ENCODE peak calls at places on chromosomes 13 and 19, in seven cellular contexts. E is stomach, F is sigmoid colon, U is K562, A is suprapubic skin, S is GM12892, Q is HL-60. B is an unnamed sample.

GRCh38 chr13:100722517-100722916 is 47.9 kb upstream of the TMTC4 start:
- DNase-seq in E (no peak), F (no peak), U (no peak), A (no peak), S (no peak), Q (no peak), B (no peak)

GRCh38 chr13:45607931-45608330 is 7.6 kb downstream of the ERICH6B start:
- DNase-seq in E (no peak), F (no peak), U (no peak), A (no peak), S (no peak), Q (no peak), B (no peak)

GRCh38 chr13:26614721-26615120 is 57.2 kb downstream of the WASF3 start:
- DNase-seq in E (no peak), F (no peak), U (no peak), A (no peak), S (no peak), Q (no peak), B (no peak)

GRCh38 chr13:109151255-109151654 is 521.8 kb downstream of the MYO16 start:
- DNase-seq in E (no peak), F (no peak), U (no peak), A (no peak), S (no peak), Q (no peak), B (no peak)

GRCh38 chr19:33734913-33735312 is 61.8 kb upstream of the KCTD15 start:
- DNase-seq in E (no peak), F (no peak), U (no peak), A (no peak), S (no peak), Q (no peak), B (no peak)

GRCh38 chr19:2330632-2331284 is 2.3 kb downstream of the SPPL2B start:
- DNase-seq in E (peak; percentile 74), F (no peak), U (no peak), A (no peak), S (no peak), Q (no peak), B (peak; percentile 93)

GRCh38 chr19:21317821-21318220 is 11.4 kb downstream of the ZNF708 start:
- DNase-seq in E (no peak), F (no peak), U (no peak), A (no peak), S (no peak), Q (no peak), B (no peak)

GRCh38 chr13:37491661-37492060 is 106.9 kb downstream of the POSTN start:
- DNase-seq in E (no peak), F (no peak), U (no peak), A (no peak), S (no peak), Q (no peak), B (no peak)

GRCh38 chr13:76890036-76890435 is 3.8 kb upstream of the KCTD12 start:
- DNase-seq in E (no peak), F (no peak), U (no peak), A (no peak), S (no peak), Q (no peak), B (no peak)

GRCh38 chr19:41309225-41310030 is 544 bp upstream of the CCDC97 start:
- DNase-seq in E (no peak), F (no peak), U (no peak), A (no peak), S (no peak), Q (no peak), B (no peak)

GRCh38 chr19:9939301-9939913 is 3.1 kb upstream of the OLFM2 start:
- DNase-seq in E (no peak), F (no peak), U (no peak), A (no peak), S (no peak), Q (no peak), B (no peak)

GRCh38 chr13:30752201-30752797 is 17.0 kb downstream of the ALOX5AP start:
- DNase-seq in E (no peak), F (no peak), U (no peak), A (no peak), S (no peak), Q (no peak), B (no peak)

GRCh38 chr19:42269518-42270345 is 680 bp downstream of the CIC start:
- DNase-seq in E (no peak), F (peak; percentile 77), U (no peak), A (peak; percentile 81), S (no peak), Q (no peak), B (no peak)

GRCh38 chr13:66210677-66211076 is 1019.5 kb downstream of the PCDH9 start:
- DNase-seq in E (no peak), F (no peak), U (no peak), A (no peak), S (no peak), Q (no peak), B (no peak)

GRCh38 chr13:38045278-38046048 is 175.9 kb upstream of the TRPC4 start:
- DNase-seq in E (no peak), F (no peak), U (peak; percentile 20), A (no peak), S (no peak), Q (no peak), B (no peak)

GRCh38 chr13:44331912-44332840 is 41.4 kb upstream of the SERP2 start:
- DNase-seq in E (no peak), F (peak; percentile 95), U (no peak), A (no peak), S (no peak), Q (no peak), B (peak; percentile 58)

GRCh38 chr13:98570929-98571372 is 6.0 kb downstream of the STK24 start:
- DNase-seq in E (peak; percentile 43), F (no peak), U (no peak), A (no peak), S (peak; percentile 61), Q (no peak), B (peak; percentile 61)

GRCh38 chr13:109945206-109945960 is 159.0 kb upstream of the IRS2 start:
- DNase-seq in E (no peak), F (no peak), U (no peak), A (no peak), S (no peak), Q (no peak), B (no peak)

GRCh38 chr19:19033176-19033425 is 216 bp downstream of the SUGP2 start:
- DNase-seq in E (peak; percentile 27), F (no peak), U (no peak), A (no peak), S (no peak), Q (no peak), B (no peak)

GRCh38 chr19:51439021-51439465 is 19.2 kb downstream of the SIGLEC8 start:
- DNase-seq in E (no peak), F (no peak), U (peak; percentile 41), A (no peak), S (no peak), Q (no peak), B (no peak)

GRCh38 chr19:18460313-18460712 is 22.4 kb upstream of the ISYNA1 start:
- DNase-seq in E (peak; percentile 63), F (peak; percentile 94), U (no peak), A (no peak), S (no peak), Q (no peak), B (peak; percentile 66)

GRCh38 chr13:75938811-75939525 is 302.8 kb downstream of the LMO7 start:
- DNase-seq in E (no peak), F (no peak), U (no peak), A (no peak), S (no peak), Q (no peak), B (no peak)

GRCh38 chr19:50204811-50205675 is 1.6 kb downstream of the MYH14 start:
- DNase-seq in E (peak; percentile 94), F (no peak), U (peak; percentile 84), A (no peak), S (no peak), Q (no peak), B (peak; percentile 95)

GRCh38 chr13:98778749-98779148 is 26.3 kb upstream of the SLC15A1 start:
- DNase-seq in E (no peak), F (no peak), U (no peak), A (no peak), S (no peak), Q (no peak), B (no peak)

GRCh38 chr13:73803997-73804396 is 330.2 kb downstream of the KLF12 start:
- DNase-seq in E (no peak), F (no peak), U (no peak), A (no peak), S (no peak), Q (no peak), B (no peak)

GRCh38 chr13:67076378-67076777 is 153.8 kb downstream of the PCDH9 start:
- DNase-seq in E (no peak), F (no peak), U (no peak), A (no peak), S (no peak), Q (no peak), B (no peak)

GRCh38 chr13:112941349-112941748 is 27.7 kb upstream of the MCF2L start:
- DNase-seq in E (peak; percentile 22), F (no peak), U (no peak), A (no peak), S (no peak), Q (no peak), B (no peak)
- TF ChIP-seq POLR2AphosphoS5 in E (no peak), F (no peak), U (no peak), A (no peak), S (no peak), Q (no peak), B (no peak)

DNA sequence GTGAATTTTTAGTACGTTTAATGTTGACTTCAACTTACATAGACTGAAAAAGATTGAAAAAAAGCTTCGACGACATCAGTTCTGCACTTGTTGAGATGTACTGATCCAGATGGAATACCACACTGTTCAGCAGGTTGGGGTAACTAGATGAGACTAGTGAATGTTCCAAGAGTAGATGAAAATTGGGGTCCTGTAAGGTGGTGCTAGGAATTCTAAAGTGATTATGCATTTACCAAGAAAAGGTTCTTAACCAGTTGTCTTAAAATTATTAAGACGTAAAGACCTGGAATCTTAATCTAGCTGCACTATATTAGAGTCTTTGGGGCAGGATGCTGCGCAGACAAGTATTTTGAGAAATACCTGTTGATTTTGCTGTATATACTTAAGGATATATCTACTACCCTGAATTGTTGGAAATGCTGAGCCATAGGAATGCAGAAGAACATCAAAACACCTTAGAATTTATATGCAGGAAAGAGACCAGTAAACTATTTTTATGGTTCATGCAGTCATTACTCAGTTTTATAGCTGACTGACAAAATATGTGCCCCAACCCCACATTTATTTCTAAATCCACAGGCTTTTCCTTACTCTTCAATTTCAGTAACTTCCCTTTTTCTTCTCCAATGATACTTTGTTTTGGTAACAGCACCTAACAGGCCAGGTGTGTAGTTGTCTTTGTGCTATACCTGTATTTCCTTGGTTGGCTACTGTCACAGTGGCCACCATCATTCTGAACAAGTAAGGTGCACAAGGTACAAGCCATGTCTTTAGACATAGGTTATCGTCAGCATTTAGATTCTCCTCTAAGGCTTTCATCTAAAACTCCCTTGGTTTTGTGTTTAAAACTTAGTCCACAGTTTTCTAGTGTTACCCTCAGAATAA is 8.6 kb downstream of the MIR17HG start:
- DNase-seq in E (no peak), F (no peak), U (no peak), A (no peak), S (no peak), Q (peak; percentile 12), B (no peak)
- TF ChIP-seq POLR2AphosphoS5 in E (no peak), F (no peak), U (no peak), A (no peak), S (peak; percentile 66), Q (peak; percentile 45), B (no peak)

GRCh38 chr19:57240311-57241090 is at the start of gene ZNF805:
- DNase-seq in E (peak; percentile 97), F (peak; percentile 98), U (peak; percentile 94), A (peak; percentile 97), S (peak; percentile 95), Q (peak; percentile 84), B (peak; percentile 97)
- TF ChIP-seq POLR2AphosphoS5 in E (peak; percentile 83), F (peak; percentile 84), U (peak; percentile 62), A (no peak), S (peak; percentile 62), Q (no peak), B (peak; percentile 83)

GRCh38 chr19:43780706-43781525 is at the start of gene KCNN4:
- DNase-seq in E (peak; percentile 57), F (no peak), U (peak; percentile 78), A (no peak), S (peak; percentile 70), Q (peak; percentile 85), B (peak; percentile 88)
- TF ChIP-seq POLR2AphosphoS5 in E (no peak), F (no peak), U (no peak), A (no peak), S (peak; percentile 70), Q (peak; percentile 79), B (peak; percentile 96)

B was measured in transverse colon.